ENCODE peak calls at places on chromosomes 13 and 19, in seven cellular contexts. One of them, this sample, is unnamed.

GRCh38 chr19:22052644-22053013 is 345 bp downstream of the ZNF257 start:
- DNase-seq in effector memory CD4-positive, alpha-beta T cell: no peak
- DNase-seq in GM12865: no peak
- DNase-seq in astrocyte of the spinal cord: no peak
- DNase-seq in iris pigment epithelial cell: peak; percentile 12
- DNase-seq in dorsolateral prefrontal cortex: no peak
- DNase-seq in GM23338: no peak
- DNase-seq in this sample: no peak

GRCh38 chr19:51407631-51408131 is 9.8 kb downstream of the SIGLEC10 start:
- DNase-seq in astrocyte of the spinal cord: no peak
- DNase-seq in GM12865: peak; percentile 64
- DNase-seq in iris pigment epithelial cell: peak; percentile 15
- DNase-seq in effector memory CD4-positive, alpha-beta T cell: no peak
- DNase-seq in dorsolateral prefrontal cortex: no peak
- DNase-seq in GM23338: peak; percentile 79
- DNase-seq in this sample: peak; percentile 72

GRCh38 chr13:39967199-39967959 is 311.9 kb downstream of the COG6 start:
- DNase-seq in dorsolateral prefrontal cortex: no peak
- DNase-seq in GM12865: no peak
- DNase-seq in astrocyte of the spinal cord: no peak
- DNase-seq in iris pigment epithelial cell: no peak
- DNase-seq in GM23338: no peak
- DNase-seq in effector memory CD4-positive, alpha-beta T cell: no peak
- DNase-seq in this sample: no peak

GRCh38 chr13:91804724-91805123 is 406.3 kb downstream of the GPC5 start:
- DNase-seq in astrocyte of the spinal cord: no peak
- DNase-seq in GM23338: peak; percentile 12
- DNase-seq in GM12865: no peak
- DNase-seq in iris pigment epithelial cell: no peak
- DNase-seq in dorsolateral prefrontal cortex: no peak
- DNase-seq in effector memory CD4-positive, alpha-beta T cell: no peak
- DNase-seq in this sample: no peak

GRCh38 chr19:20247016-20247683 is 80.1 kb downstream of the ZNF486 start:
- DNase-seq in iris pigment epithelial cell: peak; percentile 36
- DNase-seq in astrocyte of the spinal cord: no peak
- DNase-seq in GM12865: no peak
- DNase-seq in dorsolateral prefrontal cortex: peak; percentile 82
- DNase-seq in effector memory CD4-positive, alpha-beta T cell: no peak
- DNase-seq in GM23338: peak; percentile 69
- DNase-seq in this sample: no peak

GRCh38 chr13:75442736-75443234 is 39.2 kb downstream of the TBC1D4 start:
- DNase-seq in effector memory CD4-positive, alpha-beta T cell: no peak
- DNase-seq in dorsolateral prefrontal cortex: no peak
- DNase-seq in iris pigment epithelial cell: no peak
- DNase-seq in GM23338: no peak
- DNase-seq in GM12865: no peak
- DNase-seq in astrocyte of the spinal cord: no peak
- DNase-seq in this sample: no peak

GRCh38 chr13:50106559-50106958 is 91.3 kb downstream of the KCNRG start:
- DNase-seq in GM12865: peak; percentile 39
- DNase-seq in dorsolateral prefrontal cortex: no peak
- DNase-seq in astrocyte of the spinal cord: no peak
- DNase-seq in GM23338: no peak
- DNase-seq in effector memory CD4-positive, alpha-beta T cell: no peak
- DNase-seq in iris pigment epithelial cell: no peak
- DNase-seq in this sample: no peak

GRCh38 chr19:40601061-40601973 is at the start of gene LTBP4:
- DNase-seq in astrocyte of the spinal cord: no peak
- DNase-seq in GM23338: peak; percentile 60
- DNase-seq in iris pigment epithelial cell: peak; percentile 51
- DNase-seq in dorsolateral prefrontal cortex: no peak
- DNase-seq in effector memory CD4-positive, alpha-beta T cell: no peak
- DNase-seq in GM12865: no peak
- DNase-seq in this sample: no peak

GRCh38 chr19:17118957-17119356 is 43.4 kb downstream of the MYO9B start:
- DNase-seq in GM12865: no peak
- DNase-seq in effector memory CD4-positive, alpha-beta T cell: no peak
- DNase-seq in astrocyte of the spinal cord: no peak
- DNase-seq in dorsolateral prefrontal cortex: no peak
- DNase-seq in GM23338: no peak
- DNase-seq in iris pigment epithelial cell: no peak
- DNase-seq in this sample: no peak

GRCh38 chr13:20998649-20999415 is 62.6 kb downstream of the LATS2 start:
- DNase-seq in effector memory CD4-positive, alpha-beta T cell: no peak
- DNase-seq in GM12865: no peak
- DNase-seq in iris pigment epithelial cell: no peak
- DNase-seq in astrocyte of the spinal cord: no peak
- DNase-seq in GM23338: peak; percentile 48
- DNase-seq in dorsolateral prefrontal cortex: no peak
- DNase-seq in this sample: no peak

GRCh38 chr13:39397866-39398265 is 205.1 kb downstream of the LHFPL6 start:
- DNase-seq in effector memory CD4-positive, alpha-beta T cell: no peak
- DNase-seq in iris pigment epithelial cell: no peak
- DNase-seq in GM12865: no peak
- DNase-seq in astrocyte of the spinal cord: no peak
- DNase-seq in dorsolateral prefrontal cortex: no peak
- DNase-seq in GM23338: no peak
- DNase-seq in this sample: no peak

GRCh38 chr19:49837009-49837310 is 14.0 kb upstream of the PTOV1 start:
- DNase-seq in GM12865: no peak
- DNase-seq in iris pigment epithelial cell: peak; percentile 52
- DNase-seq in dorsolateral prefrontal cortex: no peak
- DNase-seq in astrocyte of the spinal cord: peak; percentile 43
- DNase-seq in effector memory CD4-positive, alpha-beta T cell: no peak
- DNase-seq in GM23338: no peak
- DNase-seq in this sample: no peak

GRCh38 chr19:14434543-14435319 is 1.6 kb downstream of the PKN1 start:
- DNase-seq in astrocyte of the spinal cord: peak; percentile 69
- DNase-seq in dorsolateral prefrontal cortex: no peak
- DNase-seq in GM12865: no peak
- DNase-seq in GM23338: no peak
- DNase-seq in effector memory CD4-positive, alpha-beta T cell: no peak
- DNase-seq in iris pigment epithelial cell: peak; percentile 94
- DNase-seq in this sample: no peak

GRCh38 chr13:26772531-26772930 is 11.9 kb upstream of the GPR12 start:
- DNase-seq in astrocyte of the spinal cord: no peak
- DNase-seq in iris pigment epithelial cell: no peak
- DNase-seq in effector memory CD4-positive, alpha-beta T cell: no peak
- DNase-seq in GM12865: no peak
- DNase-seq in GM23338: no peak
- DNase-seq in dorsolateral prefrontal cortex: no peak
- DNase-seq in this sample: no peak

GRCh38 chr19:51450730-51451307 is 7.4 kb downstream of the SIGLEC8 start:
- DNase-seq in GM12865: no peak
- DNase-seq in GM23338: no peak
- DNase-seq in effector memory CD4-positive, alpha-beta T cell: no peak
- DNase-seq in dorsolateral prefrontal cortex: no peak
- DNase-seq in iris pigment epithelial cell: no peak
- DNase-seq in astrocyte of the spinal cord: no peak
- DNase-seq in this sample: no peak

GRCh38 chr13:50094615-50095293 is 79.5 kb downstream of the KCNRG start:
- DNase-seq in dorsolateral prefrontal cortex: no peak
- DNase-seq in astrocyte of the spinal cord: peak; percentile 7
- DNase-seq in GM23338: no peak
- DNase-seq in iris pigment epithelial cell: peak; percentile 36
- DNase-seq in effector memory CD4-positive, alpha-beta T cell: no peak
- DNase-seq in GM12865: no peak
- DNase-seq in this sample: no peak

GRCh38 chr13:41995946-41996345 is 35.0 kb upstream of the VWA8 start:
- DNase-seq in dorsolateral prefrontal cortex: no peak
- DNase-seq in astrocyte of the spinal cord: peak; percentile 43
- DNase-seq in iris pigment epithelial cell: peak; percentile 74
- DNase-seq in GM23338: no peak
- DNase-seq in GM12865: peak; percentile 24
- DNase-seq in effector memory CD4-positive, alpha-beta T cell: no peak
- DNase-seq in this sample: no peak

GRCh38 chr19:46626441-46626840 is 1.6 kb upstream of the PTGIR start:
- DNase-seq in GM23338: no peak
- DNase-seq in dorsolateral prefrontal cortex: no peak
- DNase-seq in iris pigment epithelial cell: no peak
- DNase-seq in astrocyte of the spinal cord: no peak
- DNase-seq in effector memory CD4-positive, alpha-beta T cell: no peak
- DNase-seq in GM12865: no peak
- DNase-seq in this sample: no peak

GRCh38 chr19:50239916-50240585 is 36.6 kb downstream of the MYH14 start:
- DNase-seq in iris pigment epithelial cell: no peak
- DNase-seq in effector memory CD4-positive, alpha-beta T cell: no peak
- DNase-seq in astrocyte of the spinal cord: no peak
- DNase-seq in dorsolateral prefrontal cortex: no peak
- DNase-seq in GM12865: no peak
- DNase-seq in GM23338: no peak
- DNase-seq in this sample: no peak

GRCh38 chr19:6451583-6452222 is 7.9 kb downstream of the SLC25A23 start:
- DNase-seq in GM23338: no peak
- DNase-seq in effector memory CD4-positive, alpha-beta T cell: no peak
- DNase-seq in dorsolateral prefrontal cortex: no peak
- DNase-seq in iris pigment epithelial cell: no peak
- DNase-seq in GM12865: no peak
- DNase-seq in astrocyte of the spinal cord: no peak
- DNase-seq in this sample: no peak

GRCh38 chr19:50812474-50812873 is 11.1 kb downstream of the KLK1 start:
- DNase-seq in dorsolateral prefrontal cortex: no peak
- DNase-seq in GM23338: no peak
- DNase-seq in iris pigment epithelial cell: no peak
- DNase-seq in astrocyte of the spinal cord: no peak
- DNase-seq in effector memory CD4-positive, alpha-beta T cell: no peak
- DNase-seq in GM12865: no peak
- DNase-seq in this sample: no peak

GRCh38 chr19:50486823-50487515 is 10.3 kb upstream of the GARIN5A start:
- DNase-seq in GM23338: peak; percentile 97
- DNase-seq in astrocyte of the spinal cord: peak; percentile 39
- DNase-seq in effector memory CD4-positive, alpha-beta T cell: no peak
- DNase-seq in iris pigment epithelial cell: peak; percentile 47
- DNase-seq in GM12865: peak; percentile 71
- DNase-seq in dorsolateral prefrontal cortex: no peak
- DNase-seq in this sample: peak; percentile 92

GRCh38 chr19:46753420-46754155 is 7.3 kb upstream of the STRN4 start:
- DNase-seq in iris pigment epithelial cell: no peak
- DNase-seq in GM12865: peak; percentile 76
- DNase-seq in dorsolateral prefrontal cortex: no peak
- DNase-seq in astrocyte of the spinal cord: no peak
- DNase-seq in GM23338: peak; percentile 87
- DNase-seq in effector memory CD4-positive, alpha-beta T cell: peak; percentile 40
- DNase-seq in this sample: peak; percentile 79

GRCh38 chr19:5397804-5398692 is 57.2 kb upstream of the ZNRF4 start:
- DNase-seq in iris pigment epithelial cell: peak; percentile 20
- DNase-seq in effector memory CD4-positive, alpha-beta T cell: no peak
- DNase-seq in GM23338: peak; percentile 94
- DNase-seq in GM12865: peak; percentile 11
- DNase-seq in astrocyte of the spinal cord: no peak
- DNase-seq in dorsolateral prefrontal cortex: no peak
- DNase-seq in this sample: peak; percentile 60

GRCh38 chr13:73849292-73849691 is 284.9 kb downstream of the KLF12 start:
- DNase-seq in GM12865: peak; percentile 60
- DNase-seq in iris pigment epithelial cell: peak; percentile 66
- DNase-seq in GM23338: peak; percentile 86
- DNase-seq in astrocyte of the spinal cord: peak; percentile 57
- DNase-seq in effector memory CD4-positive, alpha-beta T cell: no peak
- DNase-seq in dorsolateral prefrontal cortex: no peak
- DNase-seq in this sample: peak; percentile 1

GRCh38 chr19:536031-536880 is 4.7 kb downstream of the CDC34 start:
- DNase-seq in dorsolateral prefrontal cortex: no peak
- DNase-seq in GM12865: no peak
- DNase-seq in iris pigment epithelial cell: no peak
- DNase-seq in astrocyte of the spinal cord: no peak
- DNase-seq in GM23338: no peak
- DNase-seq in effector memory CD4-positive, alpha-beta T cell: no peak
- DNase-seq in this sample: no peak

GRCh38 chr13:49540552-49540951 is 44.8 kb downstream of the PHF11 start:
- DNase-seq in astrocyte of the spinal cord: peak; percentile 44
- DNase-seq in effector memory CD4-positive, alpha-beta T cell: no peak
- DNase-seq in GM23338: no peak
- DNase-seq in iris pigment epithelial cell: peak; percentile 49
- DNase-seq in GM12865: peak; percentile 11
- DNase-seq in dorsolateral prefrontal cortex: no peak
- DNase-seq in this sample: no peak

GRCh38 chr19:57241181-57241580 is 749 bp downstream of the ZNF805 start:
- DNase-seq in effector memory CD4-positive, alpha-beta T cell: no peak
- DNase-seq in astrocyte of the spinal cord: peak; percentile 24
- DNase-seq in dorsolateral prefrontal cortex: no peak
- DNase-seq in GM23338: peak; percentile 3
- DNase-seq in iris pigment epithelial cell: peak; percentile 57
- DNase-seq in GM12865: peak; percentile 7
- DNase-seq in this sample: peak; percentile 9

GRCh38 chr19:23002690-23003422 is at the start of gene ZNF728:
- DNase-seq in astrocyte of the spinal cord: no peak
- DNase-seq in dorsolateral prefrontal cortex: peak; percentile 55
- DNase-seq in GM12865: no peak
- DNase-seq in iris pigment epithelial cell: peak; percentile 19
- DNase-seq in effector memory CD4-positive, alpha-beta T cell: no peak
- DNase-seq in GM23338: no peak
- DNase-seq in this sample: no peak

GRCh38 chr19:1608414-1609391 is 3.4 kb upstream of the UQCR11 start:
- DNase-seq in dorsolateral prefrontal cortex: no peak
- DNase-seq in effector memory CD4-positive, alpha-beta T cell: no peak
- DNase-seq in GM12865: no peak
- DNase-seq in GM23338: peak; percentile 36
- DNase-seq in astrocyte of the spinal cord: peak; percentile 7
- DNase-seq in iris pigment epithelial cell: no peak
- DNase-seq in this sample: no peak

GRCh38 chr19:45591004-45591637 is 6.5 kb upstream of the OPA3 start:
- DNase-seq in GM23338: peak; percentile 88
- DNase-seq in iris pigment epithelial cell: peak; percentile 44
- DNase-seq in effector memory CD4-positive, alpha-beta T cell: no peak
- DNase-seq in GM12865: peak; percentile 66
- DNase-seq in dorsolateral prefrontal cortex: no peak
- DNase-seq in astrocyte of the spinal cord: peak; percentile 19
- DNase-seq in this sample: peak; percentile 85